ENCODE peak calls at places on chromosomes 16 and 17, in six cellular contexts. H is GM12892, N is breast epithelium, K is HL-60, I is GM12878, L is SK-N-SH. A is an unnamed sample.
A peak's percentile ranks its signal among the peaks of the same experiment; 100 is the strongest.

GRCh38 chr17:10349403-10349802 is 23.4 kb downstream of the MYH13 start:
- DNase-seq in H (no peak), N (no peak), K (no peak), I (no peak), L (peak; percentile 11), A (no peak)

GRCh38 chr16:75266738-75267630 is 15.6 kb upstream of the BCAR1 start:
- DNase-seq in H (no peak), N (no peak), K (no peak), I (no peak), L (peak; percentile 50), A (no peak)

GRCh38 chr17:491086-492014 is 138.7 kb upstream of the RPH3AL start:
- DNase-seq in H (peak; percentile 38), N (peak; percentile 38), K (peak; percentile 38), I (no peak), L (peak; percentile 94), A (peak; percentile 42)

GRCh38 chr17:38918916-38919315 is 6.5 kb upstream of the LASP1NB start:
- DNase-seq in H (no peak), N (peak; percentile 7), K (no peak), I (no peak), L (no peak), A (no peak)

GRCh38 chr16:54447606-54448440 is 161.2 kb upstream of the IRX3 start:
- DNase-seq in H (no peak), N (no peak), K (no peak), I (no peak), L (no peak), A (no peak)

GRCh38 chr16:73051216-73051615 is 3.3 kb upstream of the ZFHX3 start:
- DNase-seq in H (no peak), N (no peak), K (no peak), I (no peak), L (no peak), A (no peak)

GRCh38 chr16:81005644-81006471 is 827 bp downstream of the CMC2 start:
- DNase-seq in H (no peak), N (peak; percentile 61), K (no peak), I (no peak), L (no peak), A (peak; percentile 39)

GRCh38 chr16:50099957-50100648 is 34.3 kb downstream of the HEATR3 start:
- DNase-seq in H (no peak), N (no peak), K (no peak), I (no peak), L (no peak), A (no peak)

GRCh38 chr16:48408688-48409087 is 23.5 kb upstream of the SIAH1 start:
- DNase-seq in H (no peak), N (no peak), K (peak; percentile 67), I (no peak), L (no peak), A (no peak)

GRCh38 chr16:48409839-48410610 is 24.8 kb upstream of the SIAH1 start:
- DNase-seq in H (no peak), N (peak; percentile 24), K (peak; percentile 47), I (no peak), L (no peak), A (no peak)

GRCh38 chr16:48405153-48405552 is 19.9 kb upstream of the SIAH1 start:
- DNase-seq in H (no peak), N (no peak), K (no peak), I (no peak), L (no peak), A (no peak)

GRCh38 chr16:48405907-48406306 is 20.7 kb upstream of the SIAH1 start:
- DNase-seq in H (no peak), N (no peak), K (no peak), I (no peak), L (no peak), A (no peak)
- TF ChIP-seq POLR2AphosphoS5 in H (no peak), N (no peak), K (no peak), I (no peak), L (no peak), A (no peak)

DNA sequence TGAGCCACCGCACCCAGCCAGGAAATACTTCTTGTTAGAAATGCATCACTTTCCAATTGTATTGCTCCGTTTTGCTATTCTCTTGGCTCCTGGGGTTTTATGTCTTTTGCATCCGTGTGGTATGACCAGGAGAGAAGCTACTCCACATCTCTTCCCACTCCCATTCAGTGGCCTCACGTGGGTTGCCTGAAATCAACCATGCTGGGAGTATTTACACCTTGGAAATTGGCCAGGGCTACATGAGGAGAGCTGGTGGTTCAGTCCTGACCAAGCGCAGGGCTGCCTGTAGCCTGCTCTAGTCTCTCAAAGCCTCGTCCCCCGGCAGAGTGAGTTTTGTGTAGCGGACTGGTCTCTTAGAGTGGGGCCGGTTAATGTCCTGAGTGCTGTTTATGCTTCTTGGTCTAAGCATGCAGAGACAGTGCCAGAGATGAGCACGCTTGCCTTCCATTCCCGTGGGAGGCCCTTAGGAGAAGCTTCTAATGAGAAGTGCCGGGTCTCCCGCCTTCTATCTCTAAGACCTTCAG is 3.8 kb downstream of the WFDC1 start:
- DNase-seq in H (no peak), N (no peak), K (no peak), I (no peak), L (no peak), A (no peak)
- TF ChIP-seq POLR2AphosphoS5 in H (no peak), N (no peak), K (no peak), I (no peak), L (no peak), A (no peak)

GRCh38 chr16:10923146-10923649 is 19.1 kb downstream of the DEXI start:
- DNase-seq in H (no peak), N (no peak), K (no peak), I (no peak), L (no peak), A (no peak)

GRCh38 chr16:10923650-10924214 is 18.5 kb downstream of the DEXI start:
- DNase-seq in H (no peak), N (no peak), K (no peak), I (no peak), L (no peak), A (no peak)

GRCh38 chr16:10922328-10923145 is 19.7 kb downstream of the DEXI start:
- DNase-seq in H (no peak), N (peak; percentile 61), K (peak; percentile 34), I (no peak), L (no peak), A (no peak)

GRCh38 chr16:10920726-10921427 is 21.4 kb downstream of the DEXI start:
- DNase-seq in H (no peak), N (no peak), K (no peak), I (no peak), L (no peak), A (no peak)

GRCh38 chr16:10921536-10922327 is 20.5 kb downstream of the DEXI start:
- DNase-seq in H (no peak), N (no peak), K (no peak), I (no peak), L (no peak), A (no peak)
- TF ChIP-seq POLR2AphosphoS5 in H (no peak), N (no peak), K (no peak), I (no peak), L (no peak), A (no peak)

DNA sequence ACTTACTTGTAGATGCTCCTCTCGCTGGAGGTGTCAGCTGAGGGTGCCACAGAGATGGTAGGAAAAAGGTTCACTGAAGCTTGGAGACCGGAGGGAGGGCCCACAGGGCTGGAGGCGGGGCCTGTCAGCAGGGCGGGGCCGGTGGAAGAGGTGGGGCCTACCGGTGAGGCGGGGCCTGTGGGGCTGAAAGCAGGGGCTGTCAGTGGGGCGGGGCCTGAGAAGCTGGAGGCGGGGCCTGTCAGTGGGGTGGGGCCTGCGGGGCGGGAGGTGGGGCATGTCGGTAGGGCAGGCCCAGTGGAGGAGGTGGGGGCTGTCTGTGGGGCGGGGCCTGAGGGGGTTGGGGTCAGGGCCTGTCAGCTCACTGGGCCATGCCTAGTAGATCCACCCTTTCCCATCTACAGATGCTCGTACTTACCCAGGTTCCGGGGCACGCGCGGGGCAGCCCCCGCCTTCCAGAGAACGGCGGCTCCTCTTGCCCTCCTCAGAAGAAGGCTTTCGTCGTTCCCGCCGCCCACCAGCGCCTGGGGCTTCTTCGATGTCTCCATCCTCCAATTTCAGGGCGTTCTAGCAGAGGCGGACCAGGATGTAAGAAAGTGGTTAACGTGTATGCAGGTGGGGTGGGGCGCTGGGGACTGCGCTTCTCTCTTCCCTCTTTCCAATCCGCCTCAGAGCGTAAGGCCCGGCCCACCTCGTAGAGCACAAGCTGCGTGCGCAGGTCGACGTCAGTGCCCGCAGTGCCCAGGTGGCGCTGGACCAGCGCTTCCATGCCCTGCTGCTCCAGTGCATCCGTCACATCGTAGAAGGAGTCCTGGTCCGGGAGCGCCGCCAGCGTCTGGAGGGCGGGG is 9.8 kb downstream of the TMEM208 start:
- DNase-seq in H (peak; percentile 84), N (no peak), K (peak; percentile 73), I (no peak), L (peak; percentile 99), A (peak; percentile 60)
- TF ChIP-seq POLR2AphosphoS5 in H (no peak), N (no peak), K (no peak), I (no peak), L (no peak), A (no peak)

DNA sequence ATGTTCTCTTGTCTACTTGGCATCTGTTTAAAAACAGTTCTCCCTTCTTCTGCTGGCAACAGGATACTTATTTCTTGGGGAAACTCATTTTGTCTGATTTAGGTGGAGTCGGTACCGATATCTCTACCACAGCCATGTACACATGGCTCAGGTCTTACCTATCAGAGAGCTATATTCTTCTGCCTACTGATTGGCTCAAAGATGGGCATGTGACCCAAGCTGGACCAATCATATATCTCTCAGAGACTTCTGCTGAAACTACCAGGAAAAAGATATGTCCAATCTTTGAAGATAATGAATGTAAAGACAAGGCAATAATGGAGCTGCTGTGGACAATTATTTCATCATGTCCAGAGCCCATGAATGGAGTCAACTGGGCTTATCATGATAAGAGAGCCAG is 21.6 kb upstream of the SHISA9 start:
- DNase-seq in H (no peak), N (no peak), K (no peak), I (no peak), L (no peak), A (no peak)
- TF ChIP-seq POLR2AphosphoS5 in H (no peak), N (no peak), K (no peak), I (no peak), L (no peak), A (no peak)

GRCh38 chr17:11601661-11602060 is 3.4 kb downstream of the DNAH9 start:
- DNase-seq in H (no peak), N (no peak), K (no peak), I (no peak), L (no peak), A (no peak)

DNA sequence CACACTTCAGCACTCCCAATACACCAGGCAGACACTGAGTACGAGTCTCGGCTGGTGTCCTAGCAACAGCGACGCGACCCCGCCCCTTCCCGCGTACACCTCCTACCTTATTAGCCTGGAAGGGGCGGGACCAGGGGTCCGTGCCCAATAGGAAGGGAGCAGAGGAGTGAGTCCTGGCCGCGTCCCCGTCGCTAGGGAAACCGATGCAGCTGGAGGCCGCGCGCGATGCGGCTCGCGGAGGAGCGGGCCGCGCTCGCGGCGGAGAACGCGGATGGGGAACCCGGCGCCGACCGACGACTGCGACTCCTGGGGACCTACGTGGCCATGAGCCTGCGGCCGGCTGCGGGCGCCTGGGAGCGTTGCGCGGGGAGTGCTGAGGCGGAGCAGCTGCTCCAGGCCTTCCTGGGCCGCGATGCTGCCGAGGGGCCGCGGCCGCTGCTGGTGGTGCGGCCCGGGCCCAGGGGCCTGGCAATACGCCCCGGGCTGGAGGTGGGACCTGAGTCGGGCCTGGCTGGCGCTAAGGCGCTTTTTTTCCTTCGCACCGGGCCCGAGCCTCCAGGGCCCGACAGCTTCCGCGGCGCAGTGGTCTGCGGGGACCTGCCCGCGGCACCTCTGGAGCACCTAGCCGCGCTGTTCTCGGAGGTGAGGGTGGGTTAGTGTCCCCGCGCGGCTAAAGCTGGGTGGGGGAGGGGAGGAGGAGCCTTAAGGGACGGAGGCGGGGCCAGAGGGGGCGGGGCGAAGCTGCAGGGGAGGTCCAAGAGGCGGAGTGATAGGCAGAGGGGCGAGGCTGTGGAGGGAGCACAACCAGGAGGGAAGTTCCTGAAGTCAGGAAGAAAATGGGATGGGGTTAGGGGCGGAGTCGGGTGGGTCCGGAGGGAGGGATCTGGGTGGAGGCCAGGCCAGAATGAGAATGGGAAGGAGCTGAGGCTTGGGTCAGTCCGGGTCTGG is at the start of gene DNAH9:
- DNase-seq in H (no peak), N (peak; percentile 99), K (no peak), I (no peak), L (peak; percentile 92), A (no peak)
- TF ChIP-seq POLR2AphosphoS5 in H (no peak), N (peak; percentile 16), K (no peak), I (no peak), L (no peak), A (no peak)